ENCODE peak calls at places on chromosomes 13 and 19, in nine cellular contexts. K is EH; F is Calu3; H is BJ; O is HTR-8/SVneo; G is head of caudate nucleus; U is right atrium auricular region; Q is occipital lobe; E is effector memory CD4-positive, alpha-beta T cell. N is an unnamed sample.

GRCh38 chr19:55146078-55146647 is 2.8 kb downstream of the TNNT1 start:
- DNase-seq in O (peak), E (no peak), G (no peak), H (no peak), K (peak), U (no peak), Q (no peak), F (peak), N (no peak)

GRCh38 chr19:3508771-3509535 is 2.8 kb downstream of the FZR1 start:
- DNase-seq in Q (no peak), G (no peak), E (no peak), H (no peak), U (no peak), F (no peak), O (no peak), K (peak), N (no peak)

GRCh38 chr19:37304190-37304883 is 66.6 kb upstream of the ZNF527 start:
- DNase-seq in U (no peak), F (no peak), K (no peak), O (no peak), G (peak), H (no peak), Q (peak), E (no peak), N (no peak)

GRCh38 chr19:55173717-55174409 is 6.2 kb downstream of the SYT5 start:
- DNase-seq in G (peak), O (peak), K (peak), Q (no peak), F (peak), U (peak), E (no peak), H (peak), N (no peak)

GRCh38 chr13:76189882-76190519 is 553.9 kb downstream of the LMO7 start:
- DNase-seq in F (no peak), H (no peak), G (no peak), K (no peak), O (no peak), U (no peak), Q (no peak), E (no peak), N (no peak)

GRCh38 chr13:113086991-113087922 is 18.3 kb upstream of the F7 start:
- DNase-seq in Q (no peak), U (no peak), F (no peak), O (no peak), G (no peak), E (no peak), H (no peak), K (no peak), N (no peak)

GRCh38 chr13:85503797-85504196 is 295.4 kb downstream of the SLITRK6 start:
- DNase-seq in E (no peak), K (peak), O (no peak), H (no peak), F (no peak), Q (no peak), U (no peak), G (no peak), N (no peak)

GRCh38 chr13:59121507-59121906 is 1042.2 kb downstream of the DIAPH3 start:
- DNase-seq in U (no peak), H (no peak), K (no peak), Q (no peak), G (no peak), F (no peak), O (no peak), E (no peak), N (no peak)

GRCh38 chr19:18417250-18418033 is 1.8 kb upstream of the SSBP4 start:
- DNase-seq in K (peak), H (no peak), O (peak), F (peak), E (no peak), U (peak), G (peak), Q (no peak), N (peak)

GRCh38 chr13:32284927-32285632 is 30.1 kb downstream of the ZAR1L start:
- DNase-seq in O (peak), Q (peak), G (no peak), H (peak), E (no peak), K (peak), F (peak), U (no peak), N (no peak)

GRCh38 chr19:16749326-16749725 is 29.7 kb downstream of the NWD1 start:
- DNase-seq in F (no peak), E (no peak), O (no peak), Q (no peak), K (no peak), G (no peak), H (no peak), U (no peak), N (no peak)

GRCh38 chr13:79392882-79393563 is 13.0 kb downstream of the RBM26 start:
- DNase-seq in F (no peak), O (no peak), E (no peak), H (no peak), U (no peak), Q (no peak), G (no peak), K (peak), N (no peak)

GRCh38 chr13:21077360-21078353 is 16.3 kb upstream of the LATS2 start:
- DNase-seq in O (no peak), K (no peak), U (no peak), Q (no peak), E (no peak), F (no peak), H (no peak), G (no peak), N (no peak)

GRCh38 chr19:42129399-42130253 is 2.6 kb downstream of the POU2F2 start:
- DNase-seq in E (no peak), U (no peak), K (peak), O (no peak), Q (no peak), H (no peak), F (no peak), G (peak), N (no peak)

GRCh38 chr13:54150851-54151250 is 1122.2 kb downstream of the OLFM4 start:
- DNase-seq in U (no peak), F (no peak), K (no peak), H (no peak), Q (no peak), G (no peak), E (no peak), O (no peak), N (no peak)

GRCh38 chr19:5694167-5694951 is 4.3 kb downstream of the RPL36 start:
- DNase-seq in U (no peak), E (no peak), Q (no peak), G (no peak), H (no peak), O (no peak), K (no peak), F (no peak), N (no peak)

GRCh38 chr19:6535558-6536137 is 4.8 kb downstream of the TNFSF9 start:
- DNase-seq in U (no peak), K (no peak), H (no peak), G (no peak), E (no peak), F (no peak), Q (no peak), O (no peak), N (no peak)

GRCh38 chr19:16073988-16074387 is 2.3 kb upstream of the TPM4 start:
- DNase-seq in U (no peak), O (no peak), F (no peak), H (no peak), G (no peak), K (peak), Q (no peak), E (no peak), N (no peak)

N was measured in nucleus accumbens.